ENCODE peak calls at places on chromosome 2, in eight cellular contexts. P is mucosa of descending colon; C is uterus; R is psoas muscle; U is transverse colon; W is CD8-positive, alpha-beta memory T cell; Y is astrocyte; O is left ventricle myocardium inferior. L is an unnamed sample. For H3K4me1, the result is how much of the 10 kb centered on the place peaks cover.

GRCh38 chr2:218833023-218833609 is 1.5 kb upstream of the PRKAG3 start:
- DNase-seq in P (no peak), C (no peak), R (peak), U (no peak), W (no peak), Y (no peak), O (no peak), L (no peak)

GRCh38 chr2:71528221-71528620 is 74.9 kb downstream of the DYSF start:
- DNase-seq in P (no peak), C (no peak), R (no peak), U (no peak), W (no peak), Y (no peak), O (no peak), L (no peak)

GRCh38 chr2:218272531-218273212 is 2.4 kb downstream of the PNKD start:
- DNase-seq in P (peak), C (peak), R (peak), U (peak), W (peak), Y (peak), O (peak), L (peak)

GRCh38 chr2:136319227-136319626 is 201.3 kb upstream of the CXCR4 start:
- DNase-seq in P (no peak), C (no peak), R (no peak), U (no peak), W (no peak), Y (no peak), O (no peak), L (no peak)

GRCh38 chr2:234368861-234369261 is 128.0 kb downstream of the ARL4C start:
- DNase-seq in P (peak), C (no peak), R (peak), U (peak), W (peak), Y (peak), O (no peak), L (peak)

GRCh38 chr2:30235008-30235655 is 3.8 kb downstream of the LBH start:
- DNase-seq in P (no peak), C (no peak), R (no peak), U (no peak), W (peak), Y (no peak), O (no peak), L (no peak)

GRCh38 chr2:10278029-10278762 is 24.5 kb upstream of the HPCAL1 start:
- DNase-seq in P (peak), C (peak), R (peak), U (peak), W (no peak), Y (peak), O (peak), L (peak)

GRCh38 chr2:238589591-238590460 is 163.1 kb downstream of the ASB1 start:
- DNase-seq in P (no peak), C (no peak), R (no peak), U (no peak), W (no peak), Y (no peak), O (no peak), L (no peak)

GRCh38 chr2:196410008-196410407 is 229.5 kb upstream of the CCDC150 start:
- DNase-seq in P (no peak), C (no peak), R (no peak), U (no peak), W (no peak), Y (no peak), O (no peak), L (no peak)

GRCh38 chr2:133416756-133417155 is 151.5 kb downstream of the NCKAP5 start:
- DNase-seq in P (no peak), C (no peak), R (no peak), U (no peak), W (no peak), Y (no peak), O (no peak), L (no peak)

GRCh38 chr2:200483729-200484198 is 26.1 kb downstream of the KCTD18 start:
- DNase-seq in P (peak), C (no peak), R (no peak), U (peak), W (no peak), Y (no peak), O (no peak), L (peak)

GRCh38 chr2:28095622-28096021 is 205.1 kb downstream of the BABAM2 start:
- DNase-seq in P (no peak), C (no peak), R (no peak), U (no peak), W (no peak), Y (no peak), O (no peak), L (no peak)

GRCh38 chr2:45946023-45946422 is 294.5 kb downstream of the PRKCE start:
- DNase-seq in P (no peak), C (no peak), R (no peak), U (no peak), W (no peak), Y (peak), O (no peak), L (no peak)

GRCh38 chr2:16071039-16071864 is 130.9 kb downstream of the MYCN start:
- DNase-seq in P (no peak), C (no peak), R (no peak), U (no peak), W (no peak), Y (no peak), O (no peak), L (no peak)

GRCh38 chr2:68577183-68577582 is 66.2 kb upstream of the PROKR1 start:
- DNase-seq in P (no peak), C (no peak), R (no peak), U (no peak), W (no peak), Y (no peak), O (no peak), L (no peak)

GRCh38 chr2:176134978-176135575 is 5.6 kb downstream of the HOXD8 start:
- DNase-seq in P (no peak), C (peak), R (no peak), U (no peak), W (no peak), Y (no peak), O (no peak), L (no peak)

GRCh38 chr2:60439219-60439974 is 114.1 kb downstream of the BCL11A start:
- DNase-seq in P (peak), C (no peak), R (no peak), U (peak), W (no peak), Y (no peak), O (peak), L (peak)

GRCh38 chr2:229417906-229418305 is 146.8 kb upstream of the PID1 start:
- DNase-seq in P (no peak), C (no peak), R (no peak), U (no peak), W (no peak), Y (no peak), O (no peak), L (no peak)

GRCh38 chr2:96500385-96501066 is 4.6 kb downstream of the NEURL3 start:
- DNase-seq in P (no peak), C (no peak), R (peak), U (no peak), W (no peak), Y (no peak), O (no peak), L (no peak)

GRCh38 chr2:225027061-225027762 is 15.1 kb downstream of the DOCK10 start:
- DNase-seq in P (no peak), C (no peak), R (no peak), U (no peak), W (no peak), Y (no peak), O (no peak), L (no peak)

GRCh38 chr2:174083843-174084458 is 118.8 kb upstream of the SP3 start:
- DNase-seq in P (no peak), C (no peak), R (no peak), U (no peak), W (no peak), Y (no peak), O (no peak), L (no peak)

GRCh38 chr2:147845608-147846002 is 776 bp downstream of the ACVR2A start:
- DNase-seq in P (no peak), C (no peak), R (no peak), U (no peak), W (no peak), Y (peak), O (no peak), L (no peak)

GRCh38 chr2:74554821-74555531 is 456 bp downstream of the DOK1 start:
- DNase-seq in P (peak), C (peak), R (peak), U (peak), W (no peak), Y (no peak), O (peak), L (peak)

GRCh38 chr2:109535217-109535946 is 78.4 kb downstream of the SEPTIN10 start:
- DNase-seq in P (no peak), C (no peak), R (no peak), U (no peak), W (no peak), Y (no peak), O (no peak), L (peak)

GRCh38 chr2:108621087-108621559 is 86.9 kb downstream of the LIMS1 start:
- DNase-seq in P (peak), C (no peak), R (no peak), U (peak), W (peak), Y (peak), O (no peak), L (peak)

GRCh38 chr2:26720322-26721166 is 28.0 kb downstream of the KCNK3 start:
- DNase-seq in P (peak), C (peak), R (peak), U (peak), W (no peak), Y (peak), O (peak), L (peak)

GRCh38 chr2:60621688-60622429 is 68.4 kb upstream of the BCL11A start:
- DNase-seq in P (no peak), C (no peak), R (no peak), U (no peak), W (no peak), Y (no peak), O (no peak), L (no peak)

GRCh38 chr2:20476481-20476880 is 29.6 kb downstream of the RHOB start:
- DNase-seq in P (no peak), C (no peak), R (no peak), U (no peak), W (no peak), Y (no peak), O (no peak), L (no peak)
- H3K4me1 ChIP-seq in P (under half), C (under half), R (under half), U (under half), W (under half), Y (under half), O (under half), L (under half)

DNA sequence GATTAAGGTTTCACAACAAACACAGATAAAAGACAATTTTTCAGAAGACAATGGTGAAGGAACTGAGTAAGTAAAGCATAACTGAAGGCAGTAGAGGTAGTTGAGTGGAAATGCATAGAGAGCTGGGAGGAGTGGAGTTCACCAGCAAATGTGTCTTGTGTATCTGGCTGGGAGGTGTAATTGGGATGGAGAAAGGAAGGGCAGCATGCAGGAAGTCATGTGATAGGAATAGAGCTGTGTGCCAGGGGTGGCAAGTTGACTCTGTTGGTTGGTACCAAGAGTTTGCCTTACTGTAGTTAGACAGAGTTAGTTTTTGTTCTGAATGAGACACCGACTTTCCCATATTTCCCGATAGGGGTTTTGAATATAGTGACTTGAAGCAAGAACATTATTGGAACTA is 56.3 kb downstream of the FMNL2 start:
- DNase-seq in P (no peak), C (no peak), R (no peak), U (no peak), W (no peak), Y (no peak), O (no peak), L (no peak)
- H3K4me1 ChIP-seq in P (under half), C (under half), R (under half), U (under half), W (under half), Y (under half), O (under half), L (under half)

GRCh38 chr2:95075440-95075885 is 46.1 kb downstream of the MRPS5 start:
- DNase-seq in P (no peak), C (no peak), R (no peak), U (no peak), W (peak), Y (no peak), O (no peak), L (no peak)
- H3K4me1 ChIP-seq in P (under half), C (under half), R (under half), U (under half), W (half or more), Y (under half), O (under half), L (under half)

DNA sequence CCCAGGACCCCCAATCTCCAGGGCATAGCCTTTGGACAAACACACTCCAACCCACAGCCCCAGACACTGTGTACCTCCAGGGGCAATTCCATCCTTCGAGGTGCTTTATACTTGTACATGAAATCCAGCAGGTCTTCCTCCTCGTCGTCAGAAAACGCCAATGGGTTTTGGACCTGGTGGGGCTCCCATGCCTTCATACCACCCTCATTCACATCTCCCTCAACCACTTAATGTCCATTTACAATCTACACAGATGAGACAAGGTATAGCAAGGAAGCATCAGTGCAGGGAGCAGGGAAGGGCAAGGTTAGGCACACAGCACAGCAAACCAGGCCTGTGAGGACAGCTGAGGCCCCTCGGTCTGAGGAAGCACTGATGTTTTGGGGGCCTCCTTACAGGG is 20.6 kb downstream of the MRPL35 start:
- DNase-seq in P (no peak), C (no peak), R (no peak), U (no peak), W (no peak), Y (no peak), O (no peak), L (no peak)
- H3K4me1 ChIP-seq in P (under half), C (under half), R (under half), U (under half), W (under half), Y (under half), O (half or more), L (under half)

L was measured in small intestine.